ENCODE peak calls at places on chromosomes 2 and 18, in six cellular contexts. P is uterus; A is activated effector memory CD4-positive, alpha-beta T cell treated with anti-CD3 and anti-CD28 coated beads, Interleukin-2, amount 50 U/mL, for 16 hours; K is iris pigment epithelial cell; U is A172; H is pancreas. D is an unnamed sample.

GRCh38 chr2:227163998-227164744 is at the start of the genes COL4A3 and COL4A4:
- DNase-seq in P (peak), A (no peak), K (peak), U (no peak), H (peak), D (peak)

GRCh38 chr2:205270689-205271088 is 411.6 kb upstream of the NRP2 start:
- DNase-seq in P (no peak), A (no peak), K (no peak), U (no peak), H (no peak), D (no peak)

GRCh38 chr2:120477198-120477597 is 131.3 kb downstream of the INHBB start:
- DNase-seq in P (no peak), A (peak), K (no peak), U (no peak), H (no peak), D (no peak)

GRCh38 chr2:156481295-156481694 is 45.1 kb downstream of the GPD2 start:
- DNase-seq in P (no peak), A (no peak), K (no peak), U (no peak), H (no peak), D (peak)

GRCh38 chr2:69625078-69625788 is 18.3 kb downstream of the AAK1 start:
- DNase-seq in P (no peak), A (no peak), K (peak), U (peak), H (no peak), D (no peak)

GRCh38 chr2:238380785-238381184 is 45.9 kb upstream of the ASB1 start:
- DNase-seq in P (no peak), A (no peak), K (peak), U (peak), H (no peak), D (peak)

GRCh38 chr18:23716966-23717365 is 27.7 kb downstream of the LAMA3 start:
- DNase-seq in P (no peak), A (no peak), K (no peak), U (no peak), H (no peak), D (no peak)

GRCh38 chr2:150567771-150568278 is 80.4 kb upstream of the RND3 start:
- DNase-seq in P (no peak), A (no peak), K (peak), U (no peak), H (no peak), D (peak)

GRCh38 chr2:170711774-170712652 is 3.1 kb upstream of the SP5 start:
- DNase-seq in P (no peak), A (peak), K (no peak), U (no peak), H (peak), D (no peak)

GRCh38 chr2:75954761-75955160 is 244.0 kb upstream of the GCFC2 start:
- DNase-seq in P (no peak), A (no peak), K (no peak), U (no peak), H (no peak), D (no peak)

GRCh38 chr2:86296947-86297346 is 40.5 kb downstream of the REEP1 start:
- DNase-seq in P (no peak), A (no peak), K (no peak), U (no peak), H (no peak), D (no peak)

GRCh38 chr2:69231760-69232277 is 155.2 kb downstream of the GFPT1 start:
- DNase-seq in P (no peak), A (no peak), K (no peak), U (no peak), H (no peak), D (no peak)